ENCODE peak calls at places on chromosome 4, in four cellular contexts. One of them, this sample, is unnamed.

GRCh38 chr4:1052231-1052671 is 40.8 kb downstream of the FGFRL1 start:
- DNase-seq in GM12878: no peak
- DNase-seq in HEK293T: no peak
- DNase-seq in HepG2: no peak
- DNase-seq in this sample: no peak

GRCh38 chr4:20084488-20084887 is 167.2 kb upstream of the SLIT2 start:
- DNase-seq in GM12878: no peak
- DNase-seq in HEK293T: no peak
- DNase-seq in HepG2: no peak
- DNase-seq in this sample: no peak

GRCh38 chr4:52982246-52982950 is 120.3 kb downstream of the RASL11B start:
- DNase-seq in GM12878: no peak
- DNase-seq in HEK293T: peak; percentile 44
- DNase-seq in HepG2: peak; percentile 32
- DNase-seq in this sample: peak; percentile 8

GRCh38 chr4:156672924-156673323 is 298.7 kb downstream of the PDGFC start:
- DNase-seq in GM12878: no peak
- DNase-seq in HEK293T: no peak
- DNase-seq in HepG2: no peak
- DNase-seq in this sample: no peak

GRCh38 chr4:108135549-108136209 is 33.1 kb downstream of the LEF1 start:
- DNase-seq in GM12878: no peak
- DNase-seq in HEK293T: peak; percentile 72
- DNase-seq in HepG2: no peak
- DNase-seq in this sample: peak; percentile 77

GRCh38 chr4:25505637-25505991 is 128.6 kb downstream of the ANAPC4 start:
- DNase-seq in GM12878: no peak
- DNase-seq in HEK293T: no peak
- DNase-seq in HepG2: no peak
- DNase-seq in this sample: no peak

GRCh38 chr4:15040916-15041463 is 38.7 kb downstream of the CPEB2 start:
- DNase-seq in GM12878: no peak
- DNase-seq in HEK293T: no peak
- DNase-seq in HepG2: no peak
- DNase-seq in this sample: no peak

GRCh38 chr4:122827899-122828601 is 1.4 kb downstream of the FGF2 start:
- DNase-seq in GM12878: peak; percentile 80
- DNase-seq in HEK293T: peak; percentile 53
- DNase-seq in HepG2: peak; percentile 11
- DNase-seq in this sample: peak; percentile 77

GRCh38 chr4:185512516-185512915 is 22.8 kb downstream of the PDLIM3 start:
- DNase-seq in GM12878: no peak
- DNase-seq in HEK293T: no peak
- DNase-seq in HepG2: no peak
- DNase-seq in this sample: no peak

GRCh38 chr4:26473893-26474292 is 16.4 kb downstream of the CCKAR start:
- DNase-seq in GM12878: no peak
- DNase-seq in HEK293T: no peak
- DNase-seq in HepG2: no peak
- DNase-seq in this sample: no peak

GRCh38 chr4:184355111-184355604 is 119.2 kb downstream of the IRF2 start:
- DNase-seq in GM12878: peak; percentile 84
- DNase-seq in HEK293T: no peak
- DNase-seq in HepG2: peak; percentile 89
- DNase-seq in this sample: no peak

GRCh38 chr4:150297861-150298474 is 219.7 kb downstream of the DCLK2 start:
- DNase-seq in GM12878: peak; percentile 8
- DNase-seq in HEK293T: no peak
- DNase-seq in HepG2: peak; percentile 41
- DNase-seq in this sample: no peak

GRCh38 chr4:7738458-7739076 is 201.1 kb downstream of the AFAP1 start:
- DNase-seq in GM12878: no peak
- DNase-seq in HEK293T: no peak
- DNase-seq in HepG2: no peak
- DNase-seq in this sample: no peak

GRCh38 chr4:147772459-147772969 is 40.6 kb downstream of the ARHGAP10 start:
- DNase-seq in GM12878: no peak
- DNase-seq in HEK293T: no peak
- DNase-seq in HepG2: no peak
- DNase-seq in this sample: no peak

GRCh38 chr4:87232241-87232640 is 11.8 kb upstream of the KLHL8 start:
- DNase-seq in GM12878: no peak
- DNase-seq in HEK293T: no peak
- DNase-seq in HepG2: no peak
- DNase-seq in this sample: no peak

GRCh38 chr4:23889814-23890269 is at the start of gene PPARGC1A:
- DNase-seq in GM12878: no peak
- DNase-seq in HEK293T: peak; percentile 50
- DNase-seq in HepG2: peak; percentile 80
- DNase-seq in this sample: no peak

GRCh38 chr4:1309261-1310010 is 19.7 kb downstream of the MAEA start:
- DNase-seq in GM12878: peak; percentile 28
- DNase-seq in HEK293T: no peak
- DNase-seq in HepG2: peak; percentile 91
- DNase-seq in this sample: peak; percentile 86

GRCh38 chr4:28490669-28491068 is 1630.0 kb downstream of the STIM2 start:
- DNase-seq in GM12878: no peak
- DNase-seq in HEK293T: no peak
- DNase-seq in HepG2: no peak
- DNase-seq in this sample: no peak

GRCh38 chr4:5683566-5683965 is 24.8 kb downstream of the EVC2 start:
- DNase-seq in GM12878: no peak
- DNase-seq in HEK293T: no peak
- DNase-seq in HepG2: no peak
- DNase-seq in this sample: no peak
- TF ChIP-seq SUZ12 in GM12878: no peak
- TF ChIP-seq SUZ12 in HEK293T: no peak
- TF ChIP-seq SUZ12 in HepG2: no peak
- TF ChIP-seq SUZ12 in this sample: no peak

GRCh38 chr4:48254381-48255072 is 15.1 kb downstream of the TEC start:
- DNase-seq in GM12878: no peak
- DNase-seq in HEK293T: no peak
- DNase-seq in HepG2: no peak
- DNase-seq in this sample: no peak

GRCh38 chr4:48250343-48250742 is 19.3 kb downstream of the TEC start:
- DNase-seq in GM12878: no peak
- DNase-seq in HEK293T: no peak
- DNase-seq in HepG2: no peak
- DNase-seq in this sample: no peak

GRCh38 chr4:48249378-48249777 is 20.3 kb downstream of the TEC start:
- DNase-seq in GM12878: no peak
- DNase-seq in HEK293T: no peak
- DNase-seq in HepG2: no peak
- DNase-seq in this sample: no peak

GRCh38 chr4:48250980-48251379 is 18.7 kb downstream of the TEC start:
- DNase-seq in GM12878: no peak
- DNase-seq in HEK293T: no peak
- DNase-seq in HepG2: no peak
- DNase-seq in this sample: no peak

GRCh38 chr4:48252313-48252712 is 17.3 kb downstream of the TEC start:
- DNase-seq in GM12878: no peak
- DNase-seq in HEK293T: no peak
- DNase-seq in HepG2: no peak
- DNase-seq in this sample: no peak
- TF ChIP-seq SUZ12 in GM12878: no peak
- TF ChIP-seq SUZ12 in HEK293T: no peak
- TF ChIP-seq SUZ12 in HepG2: no peak
- TF ChIP-seq SUZ12 in this sample: no peak

DNA sequence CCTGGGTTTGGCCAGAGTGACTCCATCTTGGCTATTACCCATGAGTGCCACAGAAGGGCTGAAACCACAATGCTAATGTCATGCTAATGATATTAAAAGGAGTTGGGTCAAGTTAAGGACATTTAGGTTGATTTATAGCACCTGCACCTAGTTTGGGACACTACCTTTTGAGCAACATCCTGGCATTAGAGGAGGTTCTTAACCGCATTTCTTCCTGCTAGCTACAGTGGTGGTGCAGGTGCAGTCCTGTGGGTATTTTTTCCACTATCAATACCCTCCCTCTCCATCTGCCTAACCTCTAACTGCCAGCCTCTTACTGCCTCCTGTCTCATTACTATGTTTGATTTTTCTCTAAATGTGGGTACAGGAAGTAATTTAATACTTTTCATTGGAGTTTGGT is 1276.1 kb downstream of the FSTL5 start:
- DNase-seq in GM12878: no peak
- DNase-seq in HEK293T: no peak
- DNase-seq in HepG2: no peak
- DNase-seq in this sample: no peak
- TF ChIP-seq SUZ12 in GM12878: no peak
- TF ChIP-seq SUZ12 in HEK293T: no peak
- TF ChIP-seq SUZ12 in HepG2: no peak
- TF ChIP-seq SUZ12 in this sample: no peak

DNA sequence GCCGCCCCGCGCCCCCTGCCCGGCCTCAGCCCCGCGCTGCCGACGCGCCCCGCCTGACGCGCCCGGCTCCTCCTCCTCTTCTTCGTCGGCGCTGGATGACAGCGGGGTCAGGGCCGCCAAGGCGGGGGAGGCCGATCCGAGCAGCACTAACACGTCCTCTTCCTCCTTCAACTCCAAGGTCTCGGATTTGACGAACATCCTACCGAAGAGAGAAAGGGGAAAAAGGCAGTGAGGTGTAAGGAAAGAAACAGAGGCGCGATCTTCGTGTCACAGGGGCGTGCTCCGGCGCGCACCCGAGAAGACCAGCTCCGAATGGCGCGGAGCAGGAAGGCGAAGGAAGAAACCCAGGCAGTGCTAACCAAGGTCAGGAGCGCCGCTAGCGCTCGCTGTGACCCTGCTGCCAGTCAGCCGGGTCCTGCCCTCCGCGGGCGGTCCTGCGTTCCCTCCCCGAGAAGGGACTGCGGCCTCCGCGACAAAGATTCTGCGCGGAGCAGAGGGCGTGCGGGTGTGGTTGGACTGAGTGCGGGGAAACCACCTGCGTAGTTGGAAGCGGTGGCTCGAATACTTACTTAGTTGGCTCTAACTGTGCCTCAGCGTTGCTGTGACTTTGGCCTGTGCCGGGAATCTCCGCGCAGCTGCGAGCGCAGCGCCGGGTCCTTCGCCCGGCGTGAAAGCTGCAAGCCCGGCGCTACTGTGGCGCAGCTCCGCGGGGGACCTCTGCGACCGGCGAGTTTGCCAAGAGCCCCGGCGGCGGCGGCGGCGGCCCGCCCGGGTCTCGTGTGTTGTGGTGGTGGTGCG is 503 bp downstream of the NEUROG2 start:
- DNase-seq in GM12878: no peak
- DNase-seq in HEK293T: peak; percentile 59
- DNase-seq in HepG2: no peak
- DNase-seq in this sample: no peak
- TF ChIP-seq SUZ12 in GM12878: no peak
- TF ChIP-seq SUZ12 in HEK293T: no peak
- TF ChIP-seq SUZ12 in HepG2: no peak
- TF ChIP-seq SUZ12 in this sample: peak; percentile 76

DNA sequence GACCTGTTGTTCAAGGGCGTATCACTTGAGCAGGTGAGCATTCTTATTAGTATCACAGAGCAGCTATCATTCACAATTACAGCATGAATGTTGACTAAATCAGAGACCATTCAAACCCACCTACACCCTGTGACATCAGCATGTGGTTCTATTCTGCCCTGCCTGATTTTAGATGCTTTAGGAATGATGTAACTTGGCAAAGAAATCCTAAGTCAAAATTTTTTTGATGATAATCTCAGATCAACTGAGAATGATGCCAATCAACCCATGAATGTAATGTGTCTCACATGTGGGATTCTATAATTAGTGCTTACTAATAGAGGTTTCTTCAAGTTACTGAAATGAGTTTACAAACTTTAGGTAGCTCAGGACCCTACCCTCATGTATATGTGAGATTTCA is 13.4 kb upstream of the CHIC2 start:
- DNase-seq in GM12878: no peak
- DNase-seq in HEK293T: no peak
- DNase-seq in HepG2: no peak
- DNase-seq in this sample: no peak
- TF ChIP-seq SUZ12 in GM12878: no peak
- TF ChIP-seq SUZ12 in HEK293T: no peak
- TF ChIP-seq SUZ12 in HepG2: no peak
- TF ChIP-seq SUZ12 in this sample: no peak

DNA sequence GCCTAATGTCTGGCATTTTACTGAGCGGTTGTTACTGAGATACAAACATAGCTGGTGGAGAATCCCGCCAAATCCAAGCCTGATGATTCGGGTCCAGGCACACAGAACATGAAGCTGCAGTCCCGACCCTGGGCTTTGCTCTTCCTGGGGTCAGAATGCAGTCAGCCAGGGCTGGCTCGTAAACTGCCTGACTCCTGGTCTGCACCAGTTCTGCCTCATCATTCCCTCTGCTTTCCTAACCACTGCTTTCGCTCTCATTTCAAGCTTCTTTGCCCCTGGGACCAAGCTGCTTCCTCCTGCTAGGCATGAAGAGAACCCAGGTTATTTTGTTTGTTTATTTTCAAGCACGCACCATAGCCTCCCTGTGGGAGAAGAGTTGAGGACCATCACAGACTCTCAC is 39.3 kb downstream of the GATB start:
- DNase-seq in GM12878: no peak
- DNase-seq in HEK293T: peak; percentile 19
- DNase-seq in HepG2: no peak
- DNase-seq in this sample: no peak
- TF ChIP-seq SUZ12 in GM12878: no peak
- TF ChIP-seq SUZ12 in HEK293T: no peak
- TF ChIP-seq SUZ12 in HepG2: no peak
- TF ChIP-seq SUZ12 in this sample: no peak

DNA sequence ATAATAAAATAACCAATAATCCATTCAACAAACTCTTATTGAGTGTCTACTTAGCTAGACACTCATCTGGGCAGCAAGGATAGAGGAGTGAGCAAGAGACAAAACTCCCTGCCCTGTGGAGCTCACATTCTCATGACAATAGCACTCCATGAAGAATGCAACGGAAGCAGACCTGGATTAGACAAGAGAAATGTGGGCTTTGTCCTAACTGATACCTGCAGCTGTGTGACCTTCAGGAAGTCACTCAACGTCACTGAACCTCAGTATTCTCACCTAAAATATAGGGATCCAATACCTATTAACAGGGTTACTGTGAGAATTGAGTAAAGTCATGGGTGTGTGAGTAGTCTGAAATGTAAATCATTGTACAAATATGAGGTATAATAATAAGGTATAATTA is 61.2 kb downstream of the NDNF start:
- DNase-seq in GM12878: no peak
- DNase-seq in HEK293T: no peak
- DNase-seq in HepG2: no peak
- DNase-seq in this sample: no peak
- TF ChIP-seq SUZ12 in GM12878: no peak
- TF ChIP-seq SUZ12 in HEK293T: no peak
- TF ChIP-seq SUZ12 in HepG2: no peak
- TF ChIP-seq SUZ12 in this sample: no peak

GRCh38 chr4:168960716-168961115 is 49.3 kb downstream of the CBR4 start:
- DNase-seq in GM12878: no peak
- DNase-seq in HEK293T: no peak
- DNase-seq in HepG2: no peak
- DNase-seq in this sample: no peak

GRCh38 chr4:168955674-168956073 is 54.4 kb downstream of the CBR4 start:
- DNase-seq in GM12878: no peak
- DNase-seq in HEK293T: no peak
- DNase-seq in HepG2: no peak
- DNase-seq in this sample: no peak
- TF ChIP-seq SUZ12 in GM12878: no peak
- TF ChIP-seq SUZ12 in HEK293T: no peak
- TF ChIP-seq SUZ12 in HepG2: no peak
- TF ChIP-seq SUZ12 in this sample: no peak